ENCODE peak calls at places on chromosomes 2 and 18, in five cellular contexts. One of them, this sample, is unnamed.

GRCh38 chr18:25726278-25726677 is 364.1 kb downstream of the SS18 start:
- DNase-seq in GM04504: peak
- DNase-seq in CD8-positive, alpha-beta T cell: no peak
- DNase-seq in activated CD4-positive, alpha-beta T cell treated with anti-CD3 and anti-CD28 coated beads, Interleukin-2, amount 50 U/mL, for 48 hours: no peak
- DNase-seq in right atrium auricular region: no peak
- DNase-seq in this sample: no peak

GRCh38 chr2:29304399-29304798 is 189.2 kb downstream of the CLIP4 start:
- DNase-seq in GM04504: no peak
- DNase-seq in right atrium auricular region: no peak
- DNase-seq in CD8-positive, alpha-beta T cell: no peak
- DNase-seq in activated CD4-positive, alpha-beta T cell treated with anti-CD3 and anti-CD28 coated beads, Interleukin-2, amount 50 U/mL, for 48 hours: no peak
- DNase-seq in this sample: no peak

GRCh38 chr2:55857766-55858165 is 65.8 kb downstream of the EFEMP1 start:
- DNase-seq in CD8-positive, alpha-beta T cell: no peak
- DNase-seq in activated CD4-positive, alpha-beta T cell treated with anti-CD3 and anti-CD28 coated beads, Interleukin-2, amount 50 U/mL, for 48 hours: no peak
- DNase-seq in right atrium auricular region: no peak
- DNase-seq in GM04504: no peak
- DNase-seq in this sample: no peak

GRCh38 chr2:195613922-195614321 is 43.1 kb upstream of the SLC39A10 start:
- DNase-seq in GM04504: peak
- DNase-seq in right atrium auricular region: no peak
- DNase-seq in activated CD4-positive, alpha-beta T cell treated with anti-CD3 and anti-CD28 coated beads, Interleukin-2, amount 50 U/mL, for 48 hours: no peak
- DNase-seq in CD8-positive, alpha-beta T cell: no peak
- DNase-seq in this sample: no peak

GRCh38 chr2:122255924-122256323 is 500.5 kb downstream of the TSN start:
- DNase-seq in CD8-positive, alpha-beta T cell: no peak
- DNase-seq in right atrium auricular region: no peak
- DNase-seq in GM04504: no peak
- DNase-seq in activated CD4-positive, alpha-beta T cell treated with anti-CD3 and anti-CD28 coated beads, Interleukin-2, amount 50 U/mL, for 48 hours: no peak
- DNase-seq in this sample: no peak

GRCh38 chr2:86274265-86274917 is 63.0 kb downstream of the REEP1 start:
- DNase-seq in activated CD4-positive, alpha-beta T cell treated with anti-CD3 and anti-CD28 coated beads, Interleukin-2, amount 50 U/mL, for 48 hours: no peak
- DNase-seq in GM04504: peak
- DNase-seq in CD8-positive, alpha-beta T cell: no peak
- DNase-seq in right atrium auricular region: no peak
- DNase-seq in this sample: no peak

GRCh38 chr18:58135806-58136331 is 91.8 kb downstream of the NEDD4L start:
- DNase-seq in activated CD4-positive, alpha-beta T cell treated with anti-CD3 and anti-CD28 coated beads, Interleukin-2, amount 50 U/mL, for 48 hours: peak
- DNase-seq in right atrium auricular region: peak
- DNase-seq in GM04504: peak
- DNase-seq in CD8-positive, alpha-beta T cell: peak
- DNase-seq in this sample: peak

GRCh38 chr18:34771958-34772357 is 61.9 kb downstream of the DTNA start:
- DNase-seq in right atrium auricular region: no peak
- DNase-seq in GM04504: no peak
- DNase-seq in CD8-positive, alpha-beta T cell: no peak
- DNase-seq in activated CD4-positive, alpha-beta T cell treated with anti-CD3 and anti-CD28 coated beads, Interleukin-2, amount 50 U/mL, for 48 hours: no peak
- DNase-seq in this sample: no peak

GRCh38 chr18:10153924-10154635 is 240.3 kb downstream of the VAPA start:
- DNase-seq in right atrium auricular region: no peak
- DNase-seq in CD8-positive, alpha-beta T cell: no peak
- DNase-seq in activated CD4-positive, alpha-beta T cell treated with anti-CD3 and anti-CD28 coated beads, Interleukin-2, amount 50 U/mL, for 48 hours: no peak
- DNase-seq in GM04504: no peak
- DNase-seq in this sample: no peak

GRCh38 chr2:157492189-157492773 is 48.4 kb upstream of the CYTIP start:
- DNase-seq in right atrium auricular region: peak
- DNase-seq in CD8-positive, alpha-beta T cell: peak
- DNase-seq in GM04504: peak
- DNase-seq in activated CD4-positive, alpha-beta T cell treated with anti-CD3 and anti-CD28 coated beads, Interleukin-2, amount 50 U/mL, for 48 hours: peak
- DNase-seq in this sample: peak

GRCh38 chr2:10221976-10222870 is 80.5 kb upstream of the HPCAL1 start:
- DNase-seq in GM04504: no peak
- DNase-seq in CD8-positive, alpha-beta T cell: no peak
- DNase-seq in activated CD4-positive, alpha-beta T cell treated with anti-CD3 and anti-CD28 coated beads, Interleukin-2, amount 50 U/mL, for 48 hours: no peak
- DNase-seq in right atrium auricular region: no peak
- DNase-seq in this sample: no peak

GRCh38 chr18:59918320-59918755 is 18.5 kb downstream of the PMAIP1 start:
- DNase-seq in GM04504: no peak
- DNase-seq in CD8-positive, alpha-beta T cell: no peak
- DNase-seq in activated CD4-positive, alpha-beta T cell treated with anti-CD3 and anti-CD28 coated beads, Interleukin-2, amount 50 U/mL, for 48 hours: no peak
- DNase-seq in right atrium auricular region: no peak
- DNase-seq in this sample: no peak

GRCh38 chr2:23602113-23602512 is 217.1 kb downstream of the KLHL29 start:
- DNase-seq in activated CD4-positive, alpha-beta T cell treated with anti-CD3 and anti-CD28 coated beads, Interleukin-2, amount 50 U/mL, for 48 hours: no peak
- DNase-seq in CD8-positive, alpha-beta T cell: no peak
- DNase-seq in GM04504: no peak
- DNase-seq in right atrium auricular region: no peak
- DNase-seq in this sample: no peak

GRCh38 chr18:79385749-79386341 is 9.9 kb upstream of the NFATC1 start:
- DNase-seq in GM04504: no peak
- DNase-seq in CD8-positive, alpha-beta T cell: no peak
- DNase-seq in activated CD4-positive, alpha-beta T cell treated with anti-CD3 and anti-CD28 coated beads, Interleukin-2, amount 50 U/mL, for 48 hours: no peak
- DNase-seq in right atrium auricular region: no peak
- DNase-seq in this sample: no peak

GRCh38 chr18:76488190-76488589 is 6.9 kb downstream of the ZNF516 start:
- DNase-seq in CD8-positive, alpha-beta T cell: no peak
- DNase-seq in activated CD4-positive, alpha-beta T cell treated with anti-CD3 and anti-CD28 coated beads, Interleukin-2, amount 50 U/mL, for 48 hours: no peak
- DNase-seq in right atrium auricular region: peak
- DNase-seq in GM04504: no peak
- DNase-seq in this sample: no peak

GRCh38 chr2:181190711-181191110 is 210.3 kb downstream of the UBE2E3 start:
- DNase-seq in activated CD4-positive, alpha-beta T cell treated with anti-CD3 and anti-CD28 coated beads, Interleukin-2, amount 50 U/mL, for 48 hours: no peak
- DNase-seq in right atrium auricular region: no peak
- DNase-seq in GM04504: no peak
- DNase-seq in CD8-positive, alpha-beta T cell: no peak
- DNase-seq in this sample: no peak

GRCh38 chr2:110126086-110126773 is 10.6 kb upstream of the MALL start:
- DNase-seq in activated CD4-positive, alpha-beta T cell treated with anti-CD3 and anti-CD28 coated beads, Interleukin-2, amount 50 U/mL, for 48 hours: no peak
- DNase-seq in GM04504: no peak
- DNase-seq in CD8-positive, alpha-beta T cell: no peak
- DNase-seq in right atrium auricular region: no peak
- DNase-seq in this sample: no peak

GRCh38 chr2:53913721-53914120 is 54.0 kb upstream of the GPR75 start:
- DNase-seq in GM04504: peak
- DNase-seq in activated CD4-positive, alpha-beta T cell treated with anti-CD3 and anti-CD28 coated beads, Interleukin-2, amount 50 U/mL, for 48 hours: peak
- DNase-seq in right atrium auricular region: no peak
- DNase-seq in CD8-positive, alpha-beta T cell: no peak
- DNase-seq in this sample: no peak

GRCh38 chr18:58538604-58539386 is 90.1 kb downstream of the ALPK2 start:
- DNase-seq in CD8-positive, alpha-beta T cell: no peak
- DNase-seq in right atrium auricular region: no peak
- DNase-seq in GM04504: no peak
- DNase-seq in activated CD4-positive, alpha-beta T cell treated with anti-CD3 and anti-CD28 coated beads, Interleukin-2, amount 50 U/mL, for 48 hours: no peak
- DNase-seq in this sample: no peak

GRCh38 chr2:99662761-99663341 is 173.0 kb upstream of the REV1 start:
- DNase-seq in GM04504: peak
- DNase-seq in right atrium auricular region: no peak
- DNase-seq in CD8-positive, alpha-beta T cell: no peak
- DNase-seq in activated CD4-positive, alpha-beta T cell treated with anti-CD3 and anti-CD28 coated beads, Interleukin-2, amount 50 U/mL, for 48 hours: no peak
- DNase-seq in this sample: peak

GRCh38 chr2:88686320-88686719 is 5.2 kb upstream of the RPIA start:
- DNase-seq in GM04504: no peak
- DNase-seq in right atrium auricular region: no peak
- DNase-seq in activated CD4-positive, alpha-beta T cell treated with anti-CD3 and anti-CD28 coated beads, Interleukin-2, amount 50 U/mL, for 48 hours: no peak
- DNase-seq in CD8-positive, alpha-beta T cell: no peak
- DNase-seq in this sample: no peak

GRCh38 chr2:147578529-147578928 is 266.3 kb upstream of the ACVR2A start:
- DNase-seq in GM04504: no peak
- DNase-seq in right atrium auricular region: no peak
- DNase-seq in CD8-positive, alpha-beta T cell: no peak
- DNase-seq in activated CD4-positive, alpha-beta T cell treated with anti-CD3 and anti-CD28 coated beads, Interleukin-2, amount 50 U/mL, for 48 hours: no peak
- DNase-seq in this sample: no peak

GRCh38 chr2:120448961-120449421 is 103.1 kb downstream of the INHBB start:
- DNase-seq in activated CD4-positive, alpha-beta T cell treated with anti-CD3 and anti-CD28 coated beads, Interleukin-2, amount 50 U/mL, for 48 hours: no peak
- DNase-seq in CD8-positive, alpha-beta T cell: no peak
- DNase-seq in right atrium auricular region: no peak
- DNase-seq in GM04504: no peak
- DNase-seq in this sample: no peak

This sample was measured in HuH-7.